ENCODE peak calls at places on chromosome 15, in six cellular contexts. One of them, this sample, is unnamed.

GRCh38 chr15:55907797-55908196 is 85.6 kb downstream of the NEDD4 start:
- DNase-seq in stomach: no peak
- DNase-seq in transverse colon: no peak
- DNase-seq in HepG2: no peak
- DNase-seq in sigmoid colon: no peak
- DNase-seq in K562: no peak
- DNase-seq in this sample: no peak

GRCh38 chr15:67820992-67821783 is 4.1 kb upstream of the SKOR1 start:
- DNase-seq in stomach: peak
- DNase-seq in transverse colon: peak
- DNase-seq in HepG2: peak
- DNase-seq in sigmoid colon: no peak
- DNase-seq in K562: peak
- DNase-seq in this sample: no peak

GRCh38 chr15:48096813-48097212 is 24.0 kb upstream of the SLC24A5 start:
- DNase-seq in stomach: no peak
- DNase-seq in transverse colon: no peak
- DNase-seq in HepG2: no peak
- DNase-seq in sigmoid colon: no peak
- DNase-seq in K562: no peak
- DNase-seq in this sample: no peak

GRCh38 chr15:70517194-70517590 is 246.2 kb downstream of the UACA start:
- DNase-seq in stomach: no peak
- DNase-seq in transverse colon: no peak
- DNase-seq in HepG2: no peak
- DNase-seq in sigmoid colon: no peak
- DNase-seq in K562: no peak
- DNase-seq in this sample: peak

GRCh38 chr15:37014566-37014965 is 85.8 kb downstream of the MEIS2 start:
- DNase-seq in stomach: no peak
- DNase-seq in transverse colon: no peak
- DNase-seq in HepG2: no peak
- DNase-seq in sigmoid colon: no peak
- DNase-seq in K562: no peak
- DNase-seq in this sample: no peak

GRCh38 chr15:69974321-69974720 is 123.4 kb downstream of the TLE3 start:
- DNase-seq in stomach: no peak
- DNase-seq in transverse colon: no peak
- DNase-seq in HepG2: no peak
- DNase-seq in sigmoid colon: no peak
- DNase-seq in K562: no peak
- DNase-seq in this sample: no peak

GRCh38 chr15:33279613-33280205 is 31.1 kb upstream of the RYR3 start:
- DNase-seq in stomach: no peak
- DNase-seq in transverse colon: no peak
- DNase-seq in HepG2: no peak
- DNase-seq in sigmoid colon: no peak
- DNase-seq in K562: no peak
- DNase-seq in this sample: no peak

GRCh38 chr15:70892912-70893560 is 410 bp downstream of the LRRC49 start:
- DNase-seq in stomach: no peak
- DNase-seq in transverse colon: peak
- DNase-seq in HepG2: peak
- DNase-seq in sigmoid colon: no peak
- DNase-seq in K562: no peak
- DNase-seq in this sample: peak

GRCh38 chr15:66253643-66254363 is at the start of gene MEGF11:
- DNase-seq in stomach: no peak
- DNase-seq in transverse colon: peak
- DNase-seq in HepG2: no peak
- DNase-seq in sigmoid colon: no peak
- DNase-seq in K562: no peak
- DNase-seq in this sample: no peak

GRCh38 chr15:29942144-29942543 is 119.9 kb upstream of the TJP1 start:
- DNase-seq in stomach: no peak
- DNase-seq in transverse colon: no peak
- DNase-seq in HepG2: no peak
- DNase-seq in sigmoid colon: no peak
- DNase-seq in K562: no peak
- DNase-seq in this sample: no peak

GRCh38 chr15:67386947-67387346 is 132.4 kb downstream of the IQCH start:
- DNase-seq in stomach: no peak
- DNase-seq in transverse colon: no peak
- DNase-seq in HepG2: no peak
- DNase-seq in sigmoid colon: no peak
- DNase-seq in K562: no peak
- DNase-seq in this sample: no peak

GRCh38 chr15:98903377-98904018 is 104.1 kb downstream of the PGPEP1L start:
- DNase-seq in stomach: no peak
- DNase-seq in transverse colon: no peak
- DNase-seq in HepG2: no peak
- DNase-seq in sigmoid colon: no peak
- DNase-seq in K562: no peak
- DNase-seq in this sample: no peak

GRCh38 chr15:59299919-59300617 is 72.6 kb downstream of the MYO1E start:
- DNase-seq in stomach: peak
- DNase-seq in transverse colon: peak
- DNase-seq in HepG2: no peak
- DNase-seq in sigmoid colon: peak
- DNase-seq in K562: peak
- DNase-seq in this sample: peak

GRCh38 chr15:36594556-36595090 is 15.2 kb downstream of the CDIN1 start:
- DNase-seq in stomach: no peak
- DNase-seq in transverse colon: no peak
- DNase-seq in HepG2: no peak
- DNase-seq in sigmoid colon: no peak
- DNase-seq in K562: no peak
- DNase-seq in this sample: no peak

GRCh38 chr15:48682949-48683651 is 37.6 kb upstream of the FBN1 start:
- DNase-seq in stomach: peak
- DNase-seq in transverse colon: peak
- DNase-seq in HepG2: peak
- DNase-seq in sigmoid colon: peak
- DNase-seq in K562: no peak
- DNase-seq in this sample: no peak

GRCh38 chr15:91855684-91856553 is 2.4 kb downstream of the SLCO3A1 start:
- DNase-seq in stomach: peak
- DNase-seq in transverse colon: peak
- DNase-seq in HepG2: peak
- DNase-seq in sigmoid colon: no peak
- DNase-seq in K562: no peak
- DNase-seq in this sample: peak
- TF ChIP-seq CTCF in stomach: no peak
- TF ChIP-seq CTCF in transverse colon: peak
- TF ChIP-seq CTCF in HepG2: no peak
- TF ChIP-seq CTCF in sigmoid colon: no peak
- TF ChIP-seq CTCF in K562: no peak
- TF ChIP-seq CTCF in this sample: peak

DNA sequence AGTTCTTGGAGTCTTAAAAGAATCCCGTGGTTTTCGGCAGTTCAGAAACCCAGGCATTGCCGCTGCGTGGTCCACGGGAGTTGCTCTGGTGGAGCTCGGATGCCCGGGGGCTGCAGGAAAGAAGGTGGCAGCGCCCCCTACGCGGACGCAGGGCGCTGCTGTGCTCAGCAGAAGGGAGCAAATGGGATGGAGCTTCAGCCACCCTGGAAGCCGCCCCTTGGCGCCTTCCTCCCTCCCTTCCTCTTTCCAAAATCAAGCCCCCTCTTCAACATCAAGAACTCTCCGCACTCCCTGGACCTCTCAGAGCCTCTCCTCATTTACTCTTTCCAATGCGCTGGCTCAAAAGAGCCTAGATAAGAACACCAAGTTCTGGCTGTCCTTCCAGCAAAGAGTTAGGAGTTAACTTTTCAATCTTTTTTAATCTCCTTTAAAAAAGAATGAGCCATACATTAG is 880 bp upstream of the CHRNA7 start:
- DNase-seq in stomach: peak
- DNase-seq in transverse colon: peak
- DNase-seq in HepG2: no peak
- DNase-seq in sigmoid colon: no peak
- DNase-seq in K562: no peak
- DNase-seq in this sample: no peak
- H3K4me3 ChIP-seq in stomach: peak
- H3K4me3 ChIP-seq in transverse colon: peak
- H3K4me3 ChIP-seq in HepG2: peak
- H3K4me3 ChIP-seq in sigmoid colon: peak
- H3K4me3 ChIP-seq in K562: no peak
- H3K4me3 ChIP-seq in this sample: peak

GRCh38 chr15:42152196-42152920 is 4.1 kb downstream of the PLA2G4F start:
- DNase-seq in stomach: peak
- DNase-seq in transverse colon: peak
- DNase-seq in HepG2: no peak
- DNase-seq in sigmoid colon: no peak
- DNase-seq in K562: no peak
- DNase-seq in this sample: peak
- TF ChIP-seq POLR2AphosphoS5 in stomach: peak
- TF ChIP-seq POLR2AphosphoS5 in transverse colon: no peak
- TF ChIP-seq POLR2AphosphoS5 in HepG2: no peak
- TF ChIP-seq POLR2AphosphoS5 in sigmoid colon: no peak
- TF ChIP-seq POLR2AphosphoS5 in K562: no peak
- TF ChIP-seq POLR2AphosphoS5 in this sample: peak

DNA sequence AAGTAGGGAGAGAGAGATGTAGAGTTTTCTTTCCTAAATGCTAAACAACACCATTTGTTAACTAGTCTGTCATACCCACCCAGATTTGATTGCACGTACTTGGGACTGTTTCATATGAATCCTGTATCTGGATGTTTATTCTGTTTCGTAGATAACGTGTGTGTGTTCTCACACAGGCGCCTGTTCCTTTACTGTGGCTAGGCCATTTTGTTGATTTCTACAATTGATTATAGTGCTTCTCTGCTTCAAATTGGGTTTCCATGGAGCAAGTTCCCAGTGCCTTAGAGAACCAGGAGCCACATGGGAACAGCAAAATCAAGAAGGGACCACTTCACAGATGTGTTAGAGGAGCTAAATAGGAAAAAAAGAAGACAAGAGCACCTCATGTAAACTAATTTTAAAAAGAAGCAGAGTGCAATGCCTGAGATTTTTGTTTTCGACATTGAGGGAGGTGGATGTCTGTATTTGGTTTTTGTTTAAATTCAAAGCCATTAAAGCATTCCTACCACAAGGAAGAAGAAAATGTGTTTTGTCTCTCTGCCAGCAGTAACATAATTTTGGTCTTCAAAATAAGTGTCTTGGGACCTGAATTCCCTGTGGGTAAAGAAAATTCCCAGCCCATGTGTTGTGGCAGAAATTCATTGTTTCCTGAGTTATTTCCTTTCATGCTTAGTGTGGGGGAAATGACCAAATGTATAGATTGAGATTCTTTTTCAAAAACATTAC is 424.0 kb upstream of the C2CD4B start:
- DNase-seq in stomach: no peak
- DNase-seq in transverse colon: no peak
- DNase-seq in HepG2: no peak
- DNase-seq in sigmoid colon: no peak
- DNase-seq in K562: no peak
- DNase-seq in this sample: no peak
- TF ChIP-seq CTCF in stomach: no peak
- TF ChIP-seq CTCF in transverse colon: no peak
- TF ChIP-seq CTCF in HepG2: no peak
- TF ChIP-seq CTCF in sigmoid colon: no peak
- TF ChIP-seq CTCF in K562: no peak
- TF ChIP-seq CTCF in this sample: no peak